ENCODE peak calls at places on chromosomes 2 and 18, in six cellular contexts. F is upper lobe of left lung, P is H1, R is esophagus muscularis mucosa, V is K562, Y is stomach. J is an unnamed sample.

GRCh38 chr2:64888591-64889309 is 100.4 kb upstream of the SLC1A4 start:
- DNase-seq in F (peak; percentile 56), P (no peak), R (no peak), V (peak; percentile 26), Y (peak; percentile 5), J (no peak)

GRCh38 chr2:183291436-183291835 is 167.2 kb downstream of the NUP35 start:
- DNase-seq in F (no peak), P (no peak), R (no peak), V (no peak), Y (no peak), J (no peak)

GRCh38 chr2:33038230-33038629 is 91.5 kb downstream of the LTBP1 start:
- DNase-seq in F (no peak), P (no peak), R (no peak), V (no peak), Y (no peak), J (no peak)

GRCh38 chr2:240670402-240670801 is 12.3 kb downstream of the AQP12B start:
- DNase-seq in F (no peak), P (no peak), R (peak; percentile 66), V (no peak), Y (no peak), J (no peak)

GRCh38 chr18:24586662-24587360 is 126.4 kb downstream of the HRH4 start:
- DNase-seq in F (no peak), P (no peak), R (peak; percentile 83), V (no peak), Y (no peak), J (no peak)

GRCh38 chr2:137964066-137964858 is at the start of gene HNMT:
- DNase-seq in F (peak; percentile 59), P (no peak), R (no peak), V (peak; percentile 70), Y (peak; percentile 58), J (peak; percentile 64)

GRCh38 chr2:111100765-111101162 is 19.9 kb upstream of the BCL2L11 start:
- DNase-seq in F (no peak), P (no peak), R (no peak), V (no peak), Y (no peak), J (no peak)

GRCh38 chr2:132891456-132891855 is 221.5 kb upstream of the LYPD1 start:
- DNase-seq in F (no peak), P (no peak), R (no peak), V (no peak), Y (no peak), J (no peak)

GRCh38 chr2:236903978-236904377 is 181.7 kb upstream of the COPS8 start:
- DNase-seq in F (no peak), P (no peak), R (peak; percentile 55), V (no peak), Y (no peak), J (no peak)

GRCh38 chr18:4589056-4589800 is 134.1 kb upstream of the DLGAP1 start:
- DNase-seq in F (no peak), P (no peak), R (no peak), V (no peak), Y (no peak), J (no peak)

GRCh38 chr2:231680992-231681852 is 27.1 kb upstream of the PTMA start:
- DNase-seq in F (peak; percentile 88), P (no peak), R (no peak), V (peak; percentile 62), Y (peak; percentile 84), J (peak; percentile 82)

GRCh38 chr2:53969285-53970094 is 1.3 kb downstream of the PSME4 start:
- DNase-seq in F (peak; percentile 25), P (no peak), R (no peak), V (peak; percentile 57), Y (no peak), J (no peak)

GRCh38 chr2:76178610-76179009 is 467.9 kb upstream of the GCFC2 start:
- DNase-seq in F (no peak), P (no peak), R (no peak), V (no peak), Y (no peak), J (no peak)

GRCh38 chr18:7617738-7618422 is 50.8 kb downstream of the PTPRM start:
- DNase-seq in F (peak; percentile 76), P (no peak), R (peak; percentile 92), V (no peak), Y (peak; percentile 78), J (peak; percentile 41)

GRCh38 chr18:12301263-12302005 is 6.6 kb upstream of the TUBB6 start:
- DNase-seq in F (no peak), P (no peak), R (no peak), V (no peak), Y (no peak), J (no peak)

GRCh38 chr2:242020196-242021004 is 150.9 kb downstream of the RTP5 start:
- DNase-seq in F (no peak), P (no peak), R (no peak), V (no peak), Y (no peak), J (peak; percentile 30)

GRCh38 chr2:64137996-64138395 is 6.2 kb downstream of the PELI1 start:
- DNase-seq in F (peak; percentile 51), P (no peak), R (no peak), V (no peak), Y (no peak), J (no peak)

GRCh38 chr2:28950941-28951630 is 30.0 kb upstream of the TOGARAM2 start:
- DNase-seq in F (no peak), P (no peak), R (no peak), V (no peak), Y (no peak), J (no peak)

GRCh38 chr2:41906325-41906700 is 141.5 kb upstream of the PKDCC start:
- DNase-seq in F (no peak), P (no peak), R (no peak), V (no peak), Y (no peak), J (no peak)

GRCh38 chr2:8515864-8516533 is 165.9 kb upstream of the ID2 start:
- DNase-seq in F (no peak), P (no peak), R (no peak), V (no peak), Y (no peak), J (peak; percentile 41)

GRCh38 chr2:183079335-183079775 is 808 bp downstream of the DUSP19 start:
- DNase-seq in F (no peak), P (no peak), R (no peak), V (no peak), Y (no peak), J (no peak)

GRCh38 chr2:188623995-188624643 is 332.4 kb downstream of the GULP1 start:
- DNase-seq in F (no peak), P (no peak), R (no peak), V (no peak), Y (no peak), J (no peak)

GRCh38 chr2:39150890-39151497 is 30.1 kb upstream of the SOS1 start:
- DNase-seq in F (no peak), P (no peak), R (no peak), V (no peak), Y (no peak), J (no peak)

GRCh38 chr2:72940786-72941185 is 23.5 kb downstream of the EMX1 start:
- DNase-seq in F (no peak), P (no peak), R (no peak), V (no peak), Y (no peak), J (no peak)

GRCh38 chr18:76416935-76417334 is 78.1 kb downstream of the ZNF516 start:
- DNase-seq in F (no peak), P (no peak), R (no peak), V (no peak), Y (no peak), J (peak; percentile 9)

GRCh38 chr2:76310894-76311293 is 600.2 kb upstream of the GCFC2 start:
- DNase-seq in F (no peak), P (no peak), R (no peak), V (no peak), Y (no peak), J (no peak)

DNA sequence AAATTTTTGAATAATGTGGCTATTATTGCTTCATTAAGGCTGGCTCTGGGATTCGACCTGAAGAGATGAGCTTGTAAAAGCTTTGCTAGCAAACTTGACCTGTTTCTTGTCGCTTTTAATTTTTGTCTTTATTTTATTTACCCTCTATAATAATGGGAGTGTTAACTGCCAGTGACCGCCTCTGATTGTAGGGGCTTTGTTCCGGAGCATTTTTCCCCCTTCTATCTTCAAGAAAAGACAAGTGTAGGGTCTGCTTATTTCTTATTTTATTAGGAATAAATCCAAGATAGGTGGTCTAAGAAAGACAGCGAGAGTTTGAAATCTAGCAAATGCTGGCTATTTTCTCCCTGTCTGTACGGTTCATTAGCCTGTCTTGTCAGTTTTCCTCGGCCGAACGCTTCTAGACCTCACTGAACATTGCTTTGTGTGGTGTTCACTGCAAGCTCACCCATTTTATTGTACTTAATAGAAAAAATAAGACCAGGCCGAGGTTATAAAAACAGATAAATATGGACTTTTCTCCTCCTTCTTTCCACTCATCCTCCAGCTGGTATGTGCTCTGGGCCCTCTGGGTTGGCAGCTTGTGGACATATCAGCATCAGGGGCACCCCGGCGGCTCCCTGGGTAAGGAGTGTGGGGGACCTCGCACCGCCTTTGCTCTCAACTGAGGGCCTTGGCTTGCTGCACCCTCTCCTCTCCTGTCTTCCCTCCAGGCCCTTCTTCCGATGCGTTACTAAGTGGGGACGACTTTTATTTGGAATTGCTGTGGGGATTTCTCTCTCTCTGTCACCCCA is 8.5 kb downstream of the MEIS1 start:
- DNase-seq in F (no peak), P (no peak), R (no peak), V (no peak), Y (no peak), J (no peak)
- TF ChIP-seq POLR2A in F (no peak), P (no peak), R (no peak), V (no peak), Y (no peak), J (no peak)

DNA sequence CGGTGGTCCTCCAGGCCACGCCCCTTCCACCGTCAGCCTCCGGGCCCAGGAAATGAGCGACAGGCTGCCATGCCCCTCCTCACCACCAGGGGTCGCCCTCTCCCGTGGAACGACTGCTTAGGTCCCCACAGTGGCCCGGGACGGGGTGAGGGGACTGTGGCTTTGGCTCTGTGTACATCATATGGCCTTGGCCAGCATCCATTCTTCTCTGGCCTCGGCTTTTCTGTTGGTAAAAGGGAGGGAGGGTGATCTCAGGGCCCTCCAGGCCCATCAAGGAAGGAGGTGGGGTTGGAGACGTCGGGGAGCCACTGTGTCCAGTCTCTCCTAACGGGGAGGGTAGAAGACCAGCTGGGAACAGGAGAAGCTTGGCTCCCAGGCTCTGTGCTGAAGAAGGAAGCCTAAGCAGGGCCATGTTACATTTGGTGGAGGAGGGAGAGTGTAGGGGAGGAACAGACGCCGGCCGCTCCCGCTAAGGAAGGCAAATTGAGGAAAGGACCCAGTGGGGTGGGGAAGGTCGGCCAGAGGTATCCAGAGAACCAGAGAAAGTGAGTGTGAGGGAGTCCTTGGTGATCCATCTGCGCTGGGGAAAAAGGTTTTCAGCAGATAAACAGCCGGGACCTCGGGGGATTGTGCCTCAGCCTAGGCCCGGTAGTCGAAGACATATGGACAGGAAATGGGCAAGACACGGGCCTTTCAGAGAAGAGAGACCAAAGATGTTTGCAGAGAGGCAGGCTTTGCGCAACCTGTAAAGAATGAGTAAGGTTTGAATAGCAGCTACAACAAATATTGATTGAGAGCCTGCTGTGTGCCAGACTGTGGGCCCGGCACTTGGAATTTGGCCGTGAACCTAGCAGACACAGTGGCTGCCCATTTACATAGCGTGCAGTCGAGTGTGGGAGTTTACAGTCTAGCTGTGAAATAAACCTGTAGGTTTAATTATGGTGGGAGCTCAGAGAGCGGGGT is 2.5 kb downstream of the SH2D6 start:
- DNase-seq in F (peak; percentile 95), P (no peak), R (peak; percentile 97), V (peak; percentile 93), Y (peak; percentile 95), J (peak; percentile 93)
- TF ChIP-seq EP300 in F (no peak), P (peak; percentile 24), R (no peak), V (peak; percentile 32), Y (no peak), J (no peak)

GRCh38 chr2:219522111-219523030 is 8.1 kb downstream of the ASIC4 start:
- DNase-seq in F (no peak), P (no peak), R (no peak), V (peak; percentile 64), Y (no peak), J (no peak)
- H3K27ac ChIP-seq in F (no peak overlapping the region), P (no peak overlapping the region), R (peak overlapping the region; percentile 88), V (peak overlapping the region; percentile 89), Y (peak overlapping the region; percentile 69), J (peak overlapping the region; percentile 73)

GRCh38 chr2:218221015-218221414 is 4.0 kb downstream of the ARPC2 start:
- DNase-seq in F (no peak), P (no peak), R (no peak), V (no peak), Y (peak; percentile 36), J (no peak)
- TF ChIP-seq POLR2A in F (no peak), P (no peak), R (no peak), V (no peak), Y (no peak), J (no peak)